ENCODE peak calls at places on chromosome 19, in five cellular contexts. E is stimulated activated CD8-positive, alpha-beta memory T cell treated with anti-CD3 and anti-CD28 coated beads, Interleukin-7, amount 100 ng/mL, for 1 hour; F is NCI-H1417; Y is colonic mucosa; Z is body of pancreas. U is an unnamed sample.

GRCh38 chr19:57807541-57807940 is 7.2 kb downstream of the ZNF552 start:
- DNase-seq in E (no peak), F (no peak), Y (no peak), Z (no peak), U (no peak)

GRCh38 chr19:45440873-45441654 is 17.3 kb upstream of the ERCC1 start:
- DNase-seq in E (no peak), F (no peak), Y (no peak), Z (no peak), U (no peak)

GRCh38 chr19:6047741-6048231 is 62.5 kb downstream of the RFX2 start:
- DNase-seq in E (no peak), F (no peak), Y (no peak), Z (no peak), U (peak)

GRCh38 chr19:5292843-5293606 is 47.6 kb downstream of the PTPRS start:
- DNase-seq in E (peak), F (no peak), Y (peak), Z (peak), U (peak)

GRCh38 chr19:10145031-10145430 is 25.3 kb upstream of the EIF3G start:
- DNase-seq in E (no peak), F (no peak), Y (no peak), Z (no peak), U (no peak)

GRCh38 chr19:8487137-8487851 is 15.1 kb downstream of the PRAM1 start:
- DNase-seq in E (peak), F (no peak), Y (no peak), Z (no peak), U (peak)

GRCh38 chr19:33175886-33176669 is 18.1 kb upstream of the LRP3 start:
- DNase-seq in E (no peak), F (no peak), Y (no peak), Z (no peak), U (no peak)

GRCh38 chr19:11363881-11364280 is 8.6 kb downstream of the PLPPR2 start:
- DNase-seq in E (no peak), F (no peak), Y (no peak), Z (no peak), U (no peak)

GRCh38 chr19:41407271-41407670 is 9.7 kb downstream of the BCKDHA start:
- DNase-seq in E (no peak), F (peak), Y (no peak), Z (no peak), U (no peak)

U was measured in Peyer's patch.